ENCODE peak calls at places on chromosomes 2 and 18, in nine cellular contexts. W is GM23338, Q is MM.1S, T is neural progenitor cell, A is GM23248, C is PC-3, D is HCT116, J is OCI-LY7, M is SK-N-SH. Y is an unnamed sample. For H3K4me1, the result is how much of the 10 kb centered on the place peaks cover.

GRCh38 chr2:77087987-77088414 is 434.2 kb downstream of the LRRTM4 start:
- DNase-seq in W (peak), A (no peak), D (no peak), T (no peak), Q (no peak), C (no peak), M (no peak), J (no peak), Y (no peak)

GRCh38 chr2:241844831-241845578 is 13.7 kb downstream of the PDCD1 start:
- DNase-seq in T (no peak), D (no peak), M (no peak), C (no peak), W (no peak), J (no peak), Q (no peak), A (no peak), Y (no peak)

GRCh38 chr18:10419420-10420103 is 34.9 kb upstream of the APCDD1 start:
- DNase-seq in A (peak), C (no peak), D (no peak), M (no peak), T (no peak), Q (no peak), W (no peak), J (no peak), Y (no peak)

GRCh38 chr2:178917555-178917954 is 110.3 kb upstream of the TTN start:
- DNase-seq in T (no peak), Q (no peak), D (no peak), M (no peak), A (no peak), J (no peak), C (no peak), W (no peak), Y (no peak)

GRCh38 chr2:191539068-191539467 is 138.9 kb upstream of the NABP1 start:
- DNase-seq in J (peak), D (peak), C (peak), A (peak), T (peak), Q (peak), W (peak), M (peak), Y (peak)

GRCh38 chr2:38722271-38723115 is 28.7 kb downstream of the SRSF7 start:
- DNase-seq in T (no peak), Q (peak), D (no peak), W (no peak), J (peak), A (no peak), M (no peak), C (no peak), Y (no peak)

GRCh38 chr2:108907822-108908716 is 81.0 kb downstream of the EDAR start:
- DNase-seq in D (no peak), A (no peak), M (peak), T (no peak), J (no peak), C (no peak), W (no peak), Q (no peak), Y (no peak)

GRCh38 chr18:56563568-56563967 is 74.8 kb downstream of the TXNL1 start:
- DNase-seq in C (peak), T (peak), A (no peak), Q (no peak), W (peak), J (peak), M (no peak), D (peak), Y (no peak)

GRCh38 chr18:74012954-74013630 is 134.5 kb downstream of the FBXO15 start:
- DNase-seq in Q (no peak), A (peak), M (no peak), T (peak), D (no peak), J (no peak), C (no peak), W (peak), Y (no peak)

GRCh38 chr2:9573013-9573708 is 17.5 kb upstream of the ADAM17 start:
- DNase-seq in Q (no peak), C (no peak), J (no peak), M (no peak), T (no peak), W (no peak), D (no peak), A (peak), Y (no peak)

GRCh38 chr18:2874765-2875164 is 28.0 kb downstream of the EMILIN2 start:
- DNase-seq in D (no peak), Q (no peak), A (peak), T (no peak), J (no peak), W (no peak), M (no peak), C (no peak), Y (no peak)
- H3K4me2 ChIP-seq in D (no peak), Q (no peak), A (peak), T (no peak), J (no peak), W (no peak), M (no peak), C (no peak), Y (no peak)

GRCh38 chr2:239077260-239077659 is 229.4 kb downstream of the TWIST2 start:
- DNase-seq in J (no peak), M (no peak), D (no peak), W (no peak), C (no peak), A (no peak), T (no peak), Q (no peak), Y (no peak)

GRCh38 chr2:239073270-239073669 is 225.4 kb downstream of the TWIST2 start:
- DNase-seq in T (no peak), D (no peak), J (no peak), Q (no peak), W (no peak), M (no peak), A (no peak), C (no peak), Y (no peak)

GRCh38 chr2:239078128-239078924 is 230.4 kb downstream of the TWIST2 start:
- DNase-seq in Q (no peak), D (no peak), J (no peak), T (no peak), A (no peak), W (no peak), M (peak), C (no peak), Y (no peak)

GRCh38 chr2:239073745-239074530 is 226.1 kb downstream of the TWIST2 start:
- DNase-seq in A (no peak), J (no peak), M (no peak), T (no peak), D (no peak), W (no peak), C (no peak), Q (no peak), Y (no peak)

GRCh38 chr2:239075918-239076727 is 228.2 kb downstream of the TWIST2 start:
- DNase-seq in A (no peak), T (no peak), J (no peak), Q (no peak), C (no peak), M (no peak), D (no peak), W (no peak), Y (no peak)
- TF ChIP-seq EZH2phosphoT487 in A (no peak), T (no peak), J (no peak), Q (no peak), C (no peak), M (no peak), D (no peak), W (no peak), Y (no peak)

GRCh38 chr2:42061839-42062238 is 14.0 kb downstream of the PKDCC start:
- DNase-seq in T (no peak), Q (no peak), A (no peak), C (no peak), D (no peak), J (no peak), M (no peak), W (no peak), Y (no peak)
- H3K4me1 ChIP-seq in T (half or more), Q (under half), A (under half), C (under half), D (under half), J (under half), M (under half), W (under half), Y (half or more)

DNA sequence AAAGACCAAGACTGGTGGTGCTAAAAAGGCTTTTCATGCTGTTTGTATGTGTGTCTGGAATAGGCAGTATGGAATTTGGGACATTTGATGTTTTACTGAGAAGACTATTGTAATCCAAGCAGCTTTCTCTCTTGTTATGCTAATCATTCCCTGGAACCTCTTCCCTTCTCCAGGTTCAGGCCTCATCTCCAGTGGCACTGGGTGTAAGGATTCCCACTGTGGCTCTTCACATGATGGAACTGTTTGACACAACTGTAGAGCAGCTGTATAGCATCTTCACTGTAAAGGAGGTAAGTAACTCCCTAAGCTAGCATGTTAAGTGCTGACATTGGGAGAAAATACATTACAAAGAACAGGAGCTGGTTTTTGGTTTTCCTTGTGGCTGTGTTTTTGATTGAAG is 23.3 kb downstream of the C2orf74 start:
- DNase-seq in C (no peak), A (no peak), W (peak), M (no peak), T (peak), Q (no peak), D (no peak), J (no peak), Y (no peak)
- H3K4me2 ChIP-seq in C (no peak), A (no peak), W (no peak), M (no peak), T (no peak), Q (no peak), D (no peak), J (no peak), Y (no peak)

DNA sequence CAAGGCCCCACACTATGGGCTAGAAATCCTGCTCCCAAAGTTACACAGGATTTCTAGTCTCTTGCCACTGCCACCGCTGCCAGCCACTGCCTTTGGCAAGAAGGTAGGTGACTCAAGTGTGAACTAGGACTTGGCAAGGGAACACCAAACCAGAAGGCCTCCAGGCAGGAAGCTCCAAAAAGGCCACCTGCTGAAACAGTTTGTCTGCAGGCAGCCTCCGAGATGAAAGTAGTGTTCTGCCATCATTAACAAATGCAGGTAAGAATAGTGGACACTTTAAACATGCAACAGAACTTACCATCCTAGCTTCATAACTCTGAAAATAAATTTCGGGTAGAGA is 3.9 kb downstream of the ANKRD44 start:
- DNase-seq in T (no peak), M (no peak), W (no peak), J (peak), C (peak), Q (peak), D (no peak), A (peak), Y (no peak)
- TF ChIP-seq EZH2phosphoT487 in T (no peak), M (no peak), W (no peak), J (no peak), C (no peak), Q (no peak), D (no peak), A (no peak), Y (no peak)

GRCh38 chr2:60066971-60067370 is 486.5 kb downstream of the BCL11A start:
- DNase-seq in W (no peak), M (peak), A (no peak), J (no peak), C (no peak), D (no peak), Q (no peak), T (no peak), Y (peak)
- H3K4me1 ChIP-seq in W (under half), M (under half), A (under half), J (under half), C (under half), D (under half), Q (under half), T (under half), Y (under half)

DNA sequence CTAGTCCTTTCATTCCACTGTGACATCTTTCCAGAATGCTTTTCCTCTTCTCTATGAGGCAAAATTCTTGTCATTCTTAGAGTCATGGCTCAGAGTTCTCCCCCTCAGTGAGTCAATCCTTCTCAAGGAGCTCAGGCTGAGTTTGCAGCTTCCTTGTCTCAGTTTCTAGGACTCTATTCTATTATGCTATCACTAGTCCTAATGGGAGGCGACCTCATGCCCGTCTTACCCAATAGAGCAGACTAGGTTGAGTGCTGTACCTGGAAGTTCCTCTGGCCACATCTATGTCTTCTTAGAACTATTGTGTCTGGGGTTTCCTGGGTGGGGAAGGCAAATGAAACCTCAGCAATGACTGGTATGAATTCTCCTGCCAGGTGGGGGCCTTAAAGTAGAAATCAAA is 51.5 kb downstream of the HAUS1 start:
- DNase-seq in W (no peak), M (no peak), A (peak), D (no peak), Q (no peak), T (no peak), C (peak), J (no peak), Y (no peak)
- H3K4me2 ChIP-seq in W (no peak), M (peak), A (peak), D (peak), Q (no peak), T (no peak), C (peak), J (no peak), Y (no peak)

DNA sequence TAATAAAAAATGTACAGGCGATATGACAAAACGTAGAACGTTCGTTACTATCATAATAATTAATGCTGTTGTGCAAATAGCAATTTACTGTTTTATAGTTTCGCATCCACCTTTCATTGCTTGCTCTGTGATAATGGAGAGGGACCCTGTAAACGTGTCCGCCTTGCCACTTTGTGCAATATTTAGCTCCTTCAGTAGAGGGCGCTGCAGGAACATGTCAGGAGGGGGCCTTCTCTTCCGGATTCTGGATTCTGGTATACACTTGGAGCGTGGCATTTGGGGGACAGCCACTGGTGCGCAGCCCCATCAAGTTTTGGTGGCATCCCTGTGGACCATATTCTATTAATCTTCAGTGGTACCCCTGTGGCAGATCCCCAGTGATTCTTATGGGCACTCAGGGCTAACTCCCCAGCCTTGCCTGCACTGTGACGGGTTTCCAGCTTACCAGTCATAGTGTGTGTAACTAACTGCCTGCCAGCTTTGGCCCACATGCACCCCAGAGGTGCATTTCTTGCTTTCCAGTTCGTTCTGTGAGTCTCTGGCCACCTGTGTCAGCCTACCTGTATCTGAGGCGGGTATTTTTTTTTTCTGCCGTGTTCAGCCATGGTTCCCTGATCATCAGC is 140.3 kb downstream of the CYRIA start:
- DNase-seq in J (peak), W (peak), T (peak), Q (peak), A (no peak), C (peak), M (peak), D (peak), Y (peak)
- TF ChIP-seq EZH2phosphoT487 in J (no peak), W (no peak), T (no peak), Q (no peak), A (no peak), C (no peak), M (no peak), D (no peak), Y (no peak)

Y was measured in hepatocyte.